ENCODE peak calls at places on chromosome 10, in eight cellular contexts. T is fibroblast of pulmonary artery, G is NCI-H510A treated with DMSO at 0.1 percent for 48 hours, Y is GM19239, B is neuronal stem cell, X is GM10248, O is fibroblast of the aortic adventitia, A is lower lobe of right lung. R is an unnamed sample.

GRCh38 chr10:124459395-124459794 is 2.2 kb upstream of the LHPP start:
- DNase-seq in G (no peak), B (no peak), X (no peak), T (no peak), A (no peak), O (no peak), Y (no peak), R (no peak)

GRCh38 chr10:62985807-62986525 is 147.2 kb upstream of the NRBF2 start:
- DNase-seq in X (no peak), O (no peak), A (no peak), G (no peak), T (no peak), B (no peak), Y (no peak), R (no peak)

GRCh38 chr10:104120512-104120902 is 1.5 kb upstream of the SFR1 start:
- DNase-seq in O (no peak), G (no peak), Y (no peak), X (no peak), T (no peak), A (no peak), B (no peak), R (no peak)

GRCh38 chr10:58715056-58715455 is 202.4 kb downstream of the BICC1 start:
- DNase-seq in T (peak; percentile 37), B (no peak), O (peak; percentile 89), A (no peak), G (no peak), X (no peak), Y (no peak), R (no peak)

GRCh38 chr10:58952747-58953466 is 223.5 kb upstream of the PHYHIPL start:
- DNase-seq in B (peak; percentile 42), X (peak; percentile 16), Y (no peak), A (no peak), G (peak; percentile 18), T (peak; percentile 69), O (peak; percentile 80), R (peak; percentile 65)

GRCh38 chr10:3761111-3761686 is 23.8 kb downstream of the KLF6 start:
- DNase-seq in T (no peak), Y (no peak), O (no peak), X (peak; percentile 51), A (no peak), G (no peak), B (no peak), R (no peak)

GRCh38 chr10:69883680-69884375 is 82.1 kb downstream of the COL13A1 start:
- DNase-seq in G (no peak), O (no peak), Y (no peak), T (no peak), A (no peak), X (no peak), B (no peak), R (no peak)

GRCh38 chr10:133292919-133293809 is 15.5 kb downstream of the TUBGCP2 start:
- DNase-seq in Y (no peak), X (no peak), O (peak; percentile 42), G (no peak), A (no peak), T (peak; percentile 47), B (no peak), R (no peak)

GRCh38 chr10:110724116-110724701 is 80.1 kb downstream of the RBM20 start:
- DNase-seq in Y (peak; percentile 24), G (no peak), O (no peak), T (no peak), A (no peak), X (peak; percentile 48), B (no peak), R (no peak)

GRCh38 chr10:44809652-44810051 is 101.5 kb upstream of the TMEM72 start:
- DNase-seq in O (peak; percentile 93), T (peak; percentile 89), A (no peak), X (no peak), B (no peak), G (no peak), Y (no peak), R (no peak)

GRCh38 chr10:84214612-84215235 is 10.6 kb downstream of the LRIT2 start:
- DNase-seq in A (no peak), B (no peak), X (peak; percentile 68), G (no peak), T (no peak), O (no peak), Y (peak; percentile 58), R (no peak)

R was measured in neural crest cell.